ENCODE peak calls at places on chromosomes 6 and 20, in nine cellular contexts. U is HEK293T; C is ACHN; X is ovary; Y is pancreas; N is AG04450; G is Kasumi-1; Q is activated gamma-delta T cell treated with anti-CD3 and anti-CD28 coated beads, Interleukin-2, amount 50 U/mL, for 16 hours; D is dermis microvascular lymphatic vessel endothelial cell. I is an unnamed sample.

GRCh38 chr6:15017251-15017650 is 228.6 kb upstream of the JARID2 start:
- DNase-seq in U (peak), C (no peak), X (peak), Y (no peak), N (no peak), G (no peak), Q (no peak), D (no peak), I (no peak)

GRCh38 chr20:63449796-63450730 is 22.4 kb downstream of the KCNQ2 start:
- DNase-seq in U (no peak), C (no peak), X (no peak), Y (no peak), N (no peak), G (no peak), Q (no peak), D (no peak), I (no peak)

GRCh38 chr6:27188206-27188884 is 59.2 kb upstream of the PRSS16 start:
- DNase-seq in U (peak), C (peak), X (peak), Y (peak), N (no peak), G (peak), Q (no peak), D (peak), I (peak)

GRCh38 chr6:100678027-100678426 is 203.1 kb downstream of the ASCC3 start:
- DNase-seq in U (no peak), C (no peak), X (no peak), Y (no peak), N (no peak), G (no peak), Q (no peak), D (no peak), I (no peak)

GRCh38 chr6:105359419-105360366 is 43.2 kb downstream of the PREP start:
- DNase-seq in U (no peak), C (peak), X (no peak), Y (no peak), N (peak), G (no peak), Q (no peak), D (no peak), I (no peak)

GRCh38 chr6:112155900-112156299 is 68.5 kb downstream of the FAM229B start:
- DNase-seq in U (no peak), C (no peak), X (no peak), Y (no peak), N (no peak), G (no peak), Q (no peak), D (no peak), I (no peak)

GRCh38 chr20:25032065-25032477 is 25.9 kb downstream of the ACSS1 start:
- DNase-seq in U (no peak), C (no peak), X (no peak), Y (no peak), N (no peak), G (no peak), Q (no peak), D (no peak), I (no peak)

GRCh38 chr6:82040405-82041221 is 206.9 kb downstream of the IBTK start:
- DNase-seq in U (peak), C (peak), X (peak), Y (peak), N (peak), G (peak), Q (no peak), D (peak), I (peak)

GRCh38 chr6:99613705-99614429 is 7.2 kb downstream of the PRDM13 start:
- DNase-seq in U (peak), C (no peak), X (no peak), Y (no peak), N (no peak), G (peak), Q (no peak), D (no peak), I (peak)

GRCh38 chr6:27250277-27250954 is 2.9 kb downstream of the PRSS16 start:
- DNase-seq in U (no peak), C (no peak), X (no peak), Y (no peak), N (no peak), G (no peak), Q (no peak), D (no peak), I (no peak)

GRCh38 chr6:30397697-30398096 is 52.7 kb downstream of the RPP21 start:
- DNase-seq in U (no peak), C (no peak), X (no peak), Y (no peak), N (no peak), G (no peak), Q (no peak), D (no peak), I (no peak)

GRCh38 chr20:51142448-51142847 is 119.5 kb upstream of the KCNG1 start:
- DNase-seq in U (no peak), C (no peak), X (no peak), Y (no peak), N (no peak), G (no peak), Q (no peak), D (no peak), I (no peak)